ENCODE peak calls at places on chromosomes 6 and 20, in six cellular contexts. V is Peyer's patch, A is psoas muscle, F is dorsolateral prefrontal cortex, P is heart right ventricle, N is adrenal gland. W is an unnamed sample.

GRCh38 chr6:52392944-52393343 is 27.2 kb upstream of the EFHC1 start:
- DNase-seq in A (no peak), P (no peak), F (no peak), N (no peak), V (no peak), W (no peak)

GRCh38 chr20:42688576-42688975 is 501.1 kb downstream of the PTPRT start:
- DNase-seq in F (no peak), N (no peak), V (no peak), P (no peak), A (no peak), W (no peak)

GRCh38 chr20:59776626-59777320 is 156.7 kb downstream of the SYCP2 start:
- DNase-seq in V (no peak), F (peak), A (no peak), P (no peak), N (no peak), W (peak)

GRCh38 chr6:4185419-4185818 is 50.0 kb upstream of the ECI2 start:
- DNase-seq in P (no peak), F (no peak), N (no peak), A (no peak), V (no peak), W (no peak)

GRCh38 chr6:26383624-26384417 is 913 bp downstream of the BTN2A2 start:
- DNase-seq in P (no peak), A (no peak), F (no peak), N (peak), V (no peak), W (peak)

GRCh38 chr6:54053893-54054391 is 57.3 kb upstream of the MLIP start:
- DNase-seq in P (no peak), A (peak), N (peak), F (peak), V (no peak), W (peak)

GRCh38 chr6:125598422-125598821 is 151.0 kb upstream of the HEY2 start:
- DNase-seq in F (no peak), N (peak), P (peak), A (peak), V (no peak), W (no peak)

GRCh38 chr6:47859132-47859531 is 77.3 kb downstream of the OPN5 start:
- DNase-seq in F (no peak), V (no peak), A (no peak), P (no peak), N (no peak), W (no peak)

GRCh38 chr6:39882567-39882953 is 51.7 kb downstream of the MOCS1 start:
- DNase-seq in F (peak), P (no peak), N (peak), A (peak), V (no peak), W (peak)

DNA sequence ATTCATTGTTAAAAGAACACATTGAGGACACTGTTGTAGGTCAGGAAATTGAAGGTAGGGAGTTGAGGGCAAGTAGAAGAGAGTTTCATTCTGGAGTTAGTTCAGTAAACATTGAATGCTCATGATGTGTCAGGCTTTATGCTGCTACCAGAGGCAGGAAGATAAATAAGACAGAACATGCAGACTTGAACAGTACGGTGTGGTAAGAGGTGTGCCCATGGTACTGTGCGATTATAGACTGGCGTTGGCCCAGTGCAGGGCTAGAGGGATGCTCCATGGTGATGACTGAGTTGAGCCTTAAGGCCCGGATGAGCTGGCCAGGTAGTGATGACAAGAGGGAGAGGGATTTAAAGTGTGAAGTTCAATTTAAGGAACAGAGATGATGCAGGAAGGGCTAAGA is 50.8 kb downstream of the CARMIL1 start:
- DNase-seq in V (no peak), N (no peak), A (no peak), P (no peak), F (no peak), W (no peak)
- H3K4me3 ChIP-seq in V (no peak), N (no peak), A (no peak), P (no peak), F (no peak), W (no peak)

GRCh38 chr6:32840604-32841246 is 2.2 kb upstream of the TAP2 start:
- DNase-seq in F (no peak), N (no peak), P (no peak), A (no peak), V (no peak), W (no peak)
- H3K4me3 ChIP-seq in F (no peak), N (no peak), P (no peak), A (no peak), V (no peak), W (no peak)

DNA sequence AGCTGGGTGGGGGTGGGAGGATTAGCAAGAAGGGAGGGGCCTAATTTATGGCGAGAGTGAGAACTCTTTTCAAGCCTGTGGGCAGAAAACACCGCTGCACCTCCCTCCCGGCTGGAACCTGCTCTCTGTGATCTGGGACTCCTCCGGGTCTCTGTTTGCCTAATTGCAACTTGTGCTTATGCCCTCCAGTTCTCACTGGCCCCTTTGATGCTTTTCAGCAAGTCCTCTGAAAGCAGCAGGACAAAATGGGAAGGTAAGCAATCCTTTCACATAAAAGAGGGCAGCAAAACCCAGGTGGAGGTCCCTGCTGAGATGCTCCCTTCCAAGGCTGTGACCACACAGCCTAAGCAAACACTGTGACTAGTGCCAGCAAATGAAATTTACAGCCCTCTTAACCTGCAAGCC is 523.0 kb upstream of the FLRT3 start:
- DNase-seq in V (no peak), F (no peak), N (no peak), A (no peak), P (no peak), W (no peak)
- H3K4me3 ChIP-seq in V (no peak), F (peak), N (no peak), A (no peak), P (no peak), W (no peak)

GRCh38 chr6:151044465-151045441 is 179.3 kb downstream of the MTHFD1L start:
- DNase-seq in A (peak), F (no peak), P (peak), N (peak), V (no peak), W (peak)
- H3K4me3 ChIP-seq in A (peak), F (no peak), P (peak), N (no peak), V (no peak), W (no peak)

DNA sequence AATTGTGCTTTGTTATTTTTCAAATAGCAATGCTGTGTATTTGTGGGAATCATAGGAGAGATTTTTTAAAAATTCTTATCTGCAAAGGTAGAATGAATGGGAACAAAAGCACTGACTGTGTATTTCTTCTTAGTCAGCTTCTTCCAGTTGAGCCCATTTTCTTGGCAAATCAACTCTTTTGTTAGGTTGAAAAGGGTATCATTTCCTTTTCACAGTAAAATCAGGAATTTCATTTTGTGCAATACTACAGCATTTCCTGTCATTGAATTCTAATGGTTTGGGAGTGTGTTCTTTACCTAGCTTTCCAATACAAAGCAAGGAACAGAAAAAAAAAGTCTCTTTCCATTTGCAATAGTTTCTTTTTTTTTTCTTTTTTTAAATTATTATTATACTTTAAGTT is 19.0 kb upstream of the EXOC2 start:
- DNase-seq in P (no peak), N (no peak), A (no peak), V (no peak), F (no peak), W (no peak)
- H3K4me3 ChIP-seq in P (peak), N (no peak), A (peak), V (no peak), F (peak), W (peak)

DNA sequence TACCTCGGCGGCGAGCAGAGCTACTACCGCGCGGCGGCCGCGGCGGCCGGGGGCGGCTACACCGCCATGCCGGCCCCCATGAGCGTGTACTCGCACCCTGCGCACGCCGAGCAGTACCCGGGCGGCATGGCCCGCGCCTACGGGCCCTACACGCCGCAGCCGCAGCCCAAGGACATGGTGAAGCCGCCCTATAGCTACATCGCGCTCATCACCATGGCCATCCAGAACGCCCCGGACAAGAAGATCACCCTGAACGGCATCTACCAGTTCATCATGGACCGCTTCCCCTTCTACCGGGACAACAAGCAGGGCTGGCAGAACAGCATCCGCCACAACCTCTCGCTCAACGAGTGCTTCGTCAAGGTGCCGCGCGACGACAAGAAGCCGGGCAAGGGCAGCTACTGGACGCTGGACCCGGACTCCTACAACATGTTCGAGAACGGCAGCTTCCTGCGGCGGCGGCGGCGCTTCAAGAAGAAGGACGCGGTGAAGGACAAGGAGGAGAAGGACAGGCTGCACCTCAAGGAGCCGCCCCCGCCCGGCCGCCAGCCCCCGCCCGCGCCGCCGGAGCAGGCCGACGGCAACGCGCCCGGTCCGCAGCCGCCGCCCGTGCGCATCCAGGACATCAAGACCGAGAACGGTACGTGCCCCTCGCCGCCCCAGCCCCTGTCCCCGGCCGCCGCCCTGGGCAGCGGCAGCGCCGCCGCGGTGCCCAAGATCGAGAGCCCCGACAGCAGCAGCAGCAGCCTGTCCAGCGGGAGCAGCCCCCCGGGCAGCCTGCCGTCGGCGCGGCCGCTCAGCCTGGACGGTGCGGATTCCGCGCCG is 994 bp downstream of the FOXC1 start:
- DNase-seq in A (no peak), N (peak), V (no peak), F (no peak), P (peak), W (no peak)
- H3K4me3 ChIP-seq in A (peak), N (peak), V (peak), F (peak), P (peak), W (peak)

GRCh38 chr6:137951064-137951597 is 84.1 kb downstream of the TNFAIP3 start:
- DNase-seq in F (no peak), N (no peak), A (no peak), V (no peak), P (no peak), W (no peak)
- H3K4me3 ChIP-seq in F (no peak), N (no peak), A (no peak), V (no peak), P (no peak), W (no peak)

GRCh38 chr6:150894191-150894744 is 28.8 kb downstream of the MTHFD1L start:
- DNase-seq in V (no peak), F (no peak), A (no peak), P (no peak), N (no peak), W (no peak)

GRCh38 chr6:150887978-150888563 is 22.6 kb downstream of the MTHFD1L start:
- DNase-seq in F (no peak), V (no peak), N (no peak), A (no peak), P (no peak), W (no peak)

GRCh38 chr6:150894935-150895686 is 29.6 kb downstream of the MTHFD1L start:
- DNase-seq in A (no peak), F (no peak), N (no peak), P (no peak), V (no peak), W (no peak)

GRCh38 chr6:150890346-150890745 is 24.8 kb downstream of the MTHFD1L start:
- DNase-seq in P (no peak), F (no peak), V (no peak), A (no peak), N (no peak), W (no peak)

GRCh38 chr6:150891886-150892485 is 26.5 kb downstream of the MTHFD1L start:
- DNase-seq in N (peak), A (peak), P (peak), F (peak), V (peak), W (peak)
- H3K4me3 ChIP-seq in N (no peak), A (no peak), P (no peak), F (no peak), V (no peak), W (no peak)

W was measured in SJSA1.